ENCODE peak calls at places on chromosome 22, in eight cellular contexts. S is upper lobe of right lung; X is activated CD4-positive, alpha-beta T cell treated with anti-CD3 and anti-CD28 coated beads, Interleukin-2, amount 10 ng/mL, durations not matched to agents 7 days and 5 days; V is Karpas-422; E is tibial artery; M is heart right ventricle; R is activated CD8-positive, alpha-beta memory T cell treated with anti-CD3 and anti-CD28 coated beads for 4 hours; C is activated effector memory CD4-positive, alpha-beta T cell treated with anti-CD3 and anti-CD28 coated beads, Interleukin-2, amount 50 U/mL, for 16 hours. N is an unnamed sample.

GRCh38 chr22:31148953-31149627 is 8.8 kb upstream of the PLA2G3 start:
- DNase-seq in X (peak), S (peak), M (peak), V (peak), R (no peak), C (no peak), E (peak), N (peak)

GRCh38 chr22:46374663-46375474 is 39.4 kb downstream of the TRMU start:
- DNase-seq in R (no peak), C (no peak), M (no peak), V (no peak), X (no peak), S (peak), E (no peak), N (no peak)

GRCh38 chr22:47059076-47059475 is 296.6 kb downstream of the TBC1D22A start:
- DNase-seq in S (peak), E (no peak), M (no peak), X (no peak), R (no peak), V (peak), C (no peak), N (no peak)

GRCh38 chr22:24819941-24820461 is 14.0 kb downstream of the SGSM1 start:
- DNase-seq in E (peak), C (no peak), R (no peak), S (peak), M (peak), X (no peak), V (no peak), N (no peak)

GRCh38 chr22:49929553-49929979 is 11.1 kb downstream of the CRELD2 start:
- DNase-seq in S (peak), C (peak), E (no peak), X (peak), V (peak), M (no peak), R (peak), N (no peak)

GRCh38 chr22:30870451-30871345 is 97.9 kb downstream of the MORC2 start:
- DNase-seq in M (no peak), V (no peak), X (no peak), C (peak), E (peak), S (peak), R (no peak), N (no peak)

GRCh38 chr22:38718414-38718813 is 12.7 kb downstream of the GTPBP1 start:
- DNase-seq in C (peak), S (peak), V (no peak), X (no peak), M (no peak), R (no peak), E (peak), N (peak)

GRCh38 chr22:38623357-38623756 is 32.8 kb downstream of the FAM227A start:
- DNase-seq in C (no peak), R (no peak), V (no peak), M (no peak), E (no peak), S (no peak), X (no peak), N (no peak)

GRCh38 chr22:24028533-24028932 is 17.4 kb downstream of the CABIN1 start:
- DNase-seq in S (no peak), M (no peak), X (no peak), V (no peak), E (no peak), R (no peak), C (no peak), N (no peak)

GRCh38 chr22:45019861-45020655 is 10.3 kb upstream of the PHF21B start:
- DNase-seq in C (no peak), V (no peak), M (no peak), E (no peak), R (no peak), S (no peak), X (no peak), N (no peak)

GRCh38 chr22:49855491-49855911 is 1.9 kb downstream of the ZBED4 start:
- DNase-seq in S (peak), R (no peak), E (no peak), C (peak), X (no peak), M (no peak), V (no peak), N (peak)

GRCh38 chr22:48440673-48441552 is 1386.8 kb downstream of the BRD1 start:
- DNase-seq in V (no peak), E (no peak), C (no peak), X (no peak), M (no peak), R (no peak), S (no peak), N (no peak)

GRCh38 chr22:50218996-50219727 is 18.4 kb downstream of the SELENOO start:
- DNase-seq in X (no peak), C (no peak), E (no peak), M (peak), V (no peak), S (peak), R (no peak), N (peak)

N was measured in iris pigment epithelial cell.